ENCODE peak calls at places on chromosome 11, in seven cellular contexts. T is suprapubic skin, K is aorta, S is thoracic aorta, Y is PC-3, E is DND-41, P is tibial nerve. C is an unnamed sample. For H3K4me1 and H3K27me3, the result is how much of the 10 kb centered on the place peaks cover.

GRCh38 chr11:26473216-26474194 is 98.6 kb downstream of the MUC15 start:
- DNase-seq in S (no peak), T (no peak), E (no peak), K (no peak), P (no peak), Y (no peak), C (no peak)

GRCh38 chr11:129346916-129347315 is 28.7 kb upstream of the BARX2 start:
- DNase-seq in K (no peak), Y (peak), P (no peak), S (no peak), T (no peak), E (no peak), C (no peak)

GRCh38 chr11:108768370-108768769 is 103.5 kb downstream of the DDX10 start:
- DNase-seq in E (no peak), S (no peak), T (no peak), K (no peak), Y (no peak), P (no peak), C (no peak)

GRCh38 chr11:69825941-69826340 is 6.7 kb upstream of the FGF3 start:
- DNase-seq in S (no peak), E (no peak), T (no peak), K (peak), P (no peak), Y (no peak), C (no peak)

GRCh38 chr11:110762596-110762995 is 50.4 kb upstream of the ARHGAP20 start:
- DNase-seq in P (no peak), S (no peak), Y (no peak), T (no peak), E (no peak), K (no peak), C (no peak)

GRCh38 chr11:65104628-65105027 is 7.0 kb upstream of the TM7SF2 start:
- DNase-seq in S (no peak), P (no peak), K (no peak), E (no peak), T (no peak), Y (no peak), C (no peak)

GRCh38 chr11:36292311-36292722 is 3.1 kb upstream of the COMMD9 start:
- DNase-seq in P (no peak), T (no peak), K (no peak), Y (peak), S (no peak), E (peak), C (no peak)

GRCh38 chr11:85114786-85115185 is 512.4 kb downstream of the DLG2 start:
- DNase-seq in E (no peak), T (no peak), P (no peak), K (no peak), Y (peak), S (no peak), C (no peak)

GRCh38 chr11:112658521-112658920 is 302.7 kb upstream of the NCAM1 start:
- DNase-seq in E (no peak), T (no peak), P (no peak), S (no peak), K (no peak), Y (no peak), C (no peak)

GRCh38 chr11:97537407-97538150 is 1147.8 kb downstream of the JRKL start:
- DNase-seq in S (no peak), K (peak), Y (no peak), E (no peak), P (no peak), T (no peak), C (no peak)

GRCh38 chr11:43919852-43920597 is 22.4 kb upstream of the C11orf96 start:
- DNase-seq in T (no peak), S (no peak), E (no peak), K (no peak), Y (no peak), P (no peak), C (no peak)

GRCh38 chr11:70466596-70466995 is 68.3 kb downstream of the CTTN start:
- DNase-seq in K (peak), E (no peak), T (no peak), S (no peak), P (no peak), Y (no peak), C (no peak)

GRCh38 chr11:12473366-12473765 is 96.0 kb downstream of the PARVA start:
- DNase-seq in E (no peak), K (no peak), S (no peak), P (no peak), Y (no peak), T (no peak), C (no peak)

GRCh38 chr11:1983601-1983961 is 14.1 kb downstream of the H19 start:
- DNase-seq in Y (peak), P (no peak), S (no peak), K (peak), E (no peak), T (peak), C (no peak)

GRCh38 chr11:43832536-43832935 is 48.1 kb upstream of the ALKBH3 start:
- DNase-seq in S (no peak), K (no peak), P (no peak), Y (no peak), E (no peak), T (no peak), C (no peak)

GRCh38 chr11:89489930-89490329 is 1.2 kb downstream of the NOX4 start:
- DNase-seq in E (no peak), P (no peak), S (no peak), K (no peak), T (no peak), Y (no peak), C (no peak)

GRCh38 chr11:128915148-128915519 is 24.0 kb downstream of the KCNJ5 start:
- DNase-seq in K (peak), P (no peak), S (no peak), T (no peak), E (no peak), Y (no peak), C (no peak)

GRCh38 chr11:47268448-47269001 is 1.4 kb upstream of the MADD start:
- DNase-seq in Y (no peak), K (no peak), P (no peak), E (no peak), T (no peak), S (no peak), C (no peak)

GRCh38 chr11:69650832-69651344 is 9.9 kb downstream of the CCND1 start:
- DNase-seq in Y (no peak), K (peak), T (no peak), E (no peak), P (no peak), S (no peak), C (no peak)

GRCh38 chr11:104694259-104695070 is 203.8 kb downstream of the CASP12 start:
- DNase-seq in K (no peak), Y (no peak), E (no peak), P (no peak), T (no peak), S (no peak), C (no peak)

GRCh38 chr11:69444381-69445130 is 36.9 kb upstream of the LINC01488 start:
- DNase-seq in Y (peak), P (peak), T (no peak), S (peak), E (no peak), K (peak), C (no peak)

GRCh38 chr11:108606495-108607160 is 13.1 kb upstream of the EXPH5 start:
- DNase-seq in S (no peak), Y (peak), T (no peak), E (no peak), K (no peak), P (no peak), C (no peak)

GRCh38 chr11:110798231-110798630 is 86.0 kb upstream of the ARHGAP20 start:
- DNase-seq in K (no peak), P (no peak), T (no peak), S (no peak), Y (no peak), E (no peak), C (no peak)

GRCh38 chr11:57306156-57306876 is 18.4 kb downstream of the TNKS1BP1 start:
- DNase-seq in T (no peak), E (no peak), S (no peak), K (no peak), P (no peak), Y (no peak), C (no peak)

GRCh38 chr11:32864555-32864954 is 28.1 kb upstream of the QSER1 start:
- DNase-seq in Y (no peak), K (no peak), E (no peak), T (no peak), P (no peak), S (no peak), C (no peak)

GRCh38 chr11:101996106-101996505 is 51.1 kb upstream of the CFAP300 start:
- DNase-seq in Y (no peak), K (no peak), T (no peak), S (no peak), P (no peak), E (no peak), C (no peak)

GRCh38 chr11:72896431-72896830 is 82.2 kb downstream of the ATG16L2 start:
- DNase-seq in Y (no peak), S (no peak), E (no peak), T (no peak), K (no peak), P (no peak), C (no peak)

GRCh38 chr11:84420261-84420660 is 1134.1 kb upstream of the CCDC90B start:
- DNase-seq in Y (no peak), E (no peak), T (no peak), P (no peak), S (no peak), K (no peak), C (no peak)

GRCh38 chr11:78420255-78420764 is 2.7 kb upstream of the GAB2 start:
- DNase-seq in Y (peak), S (no peak), K (peak), T (peak), P (peak), E (peak), C (peak)

GRCh38 chr11:13294771-13295579 is 17.4 kb downstream of the BMAL1 start:
- DNase-seq in S (no peak), P (no peak), T (no peak), K (no peak), Y (no peak), E (no peak), C (no peak)

GRCh38 chr11:67420147-67420645 is 4.7 kb downstream of the CARNS1 start:
- DNase-seq in S (no peak), P (no peak), E (no peak), T (no peak), K (no peak), Y (no peak), C (no peak)

GRCh38 chr11:577611-577894 is 1.3 kb downstream of the PHRF1 start:
- DNase-seq in S (no peak), T (no peak), P (no peak), K (no peak), E (no peak), Y (no peak), C (no peak)

GRCh38 chr11:76670475-76671235 is at the start of gene LRRC32:
- DNase-seq in K (peak), Y (no peak), P (no peak), E (no peak), S (no peak), T (peak), C (no peak)

GRCh38 chr11:96357794-96358193 is 14.8 kb upstream of the MAML2 start:
- DNase-seq in S (no peak), T (no peak), K (no peak), E (no peak), Y (no peak), P (no peak), C (peak)

GRCh38 chr11:111305871-111306270 is 7.5 kb downstream of the POU2AF3 start:
- DNase-seq in Y (no peak), S (no peak), E (no peak), P (no peak), K (no peak), T (no peak), C (no peak)

GRCh38 chr11:125086633-125087296 is 23.7 kb downstream of the SLC37A2 start:
- DNase-seq in Y (no peak), E (no peak), S (no peak), T (no peak), P (no peak), K (no peak), C (no peak)

GRCh38 chr11:69320326-69320725 is 26.4 kb downstream of the MYEOV start:
- DNase-seq in S (no peak), T (peak), Y (peak), P (no peak), E (no peak), K (no peak), C (no peak)

GRCh38 chr11:2892215-2893020 is 6.8 kb upstream of the CDKN1C start:
- DNase-seq in K (no peak), S (no peak), Y (peak), E (peak), T (no peak), P (no peak), C (peak)

GRCh38 chr11:66467034-66467659 is 442 bp downstream of the PELI3 start:
- DNase-seq in E (no peak), T (no peak), S (no peak), Y (peak), K (peak), P (no peak), C (no peak)

GRCh38 chr11:86811637-86812321 is 11.4 kb downstream of the PRSS23 start:
- DNase-seq in K (no peak), T (no peak), E (no peak), Y (peak), S (no peak), P (no peak), C (no peak)

GRCh38 chr11:86809561-86809960 is 9.2 kb downstream of the PRSS23 start:
- DNase-seq in K (no peak), Y (no peak), T (no peak), S (no peak), E (no peak), P (no peak), C (no peak)

GRCh38 chr11:86814775-86815174 is 14.4 kb downstream of the PRSS23 start:
- DNase-seq in K (no peak), E (no peak), S (no peak), Y (peak), T (no peak), P (no peak), C (no peak)

GRCh38 chr11:86812981-86813380 is 12.6 kb downstream of the PRSS23 start:
- DNase-seq in E (no peak), S (no peak), T (no peak), K (no peak), Y (no peak), P (no peak), C (no peak)

DNA sequence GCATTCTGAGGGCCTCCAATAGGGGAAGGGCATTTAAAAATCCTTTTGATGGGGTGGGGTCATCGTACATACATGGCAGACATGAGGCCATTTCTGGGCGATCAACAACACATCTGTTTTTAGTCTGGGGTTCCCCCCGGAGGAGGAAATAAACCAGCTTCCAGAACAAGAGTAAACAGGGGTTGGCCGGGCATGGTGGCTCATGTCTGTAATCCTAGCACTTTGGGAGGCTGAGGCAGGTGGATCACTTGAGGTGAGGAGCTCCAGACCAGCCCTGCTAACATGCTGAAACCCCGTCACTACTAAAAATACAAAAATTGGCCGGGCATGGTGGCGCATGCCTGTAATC is 12.0 kb downstream of the PRSS23 start:
- DNase-seq in T (no peak), P (no peak), K (no peak), Y (no peak), S (no peak), E (no peak), C (no peak)
- H3K4me1 ChIP-seq in T (under half), P (under half), K (under half), Y (under half), S (under half), E (under half), C (under half)

GRCh38 chr11:45082744-45083543 is 63.5 kb upstream of the PRDM11 start:
- DNase-seq in S (no peak), T (no peak), Y (no peak), E (no peak), P (no peak), K (no peak), C (peak)

GRCh38 chr11:45079075-45079444 is 67.4 kb upstream of the PRDM11 start:
- DNase-seq in T (no peak), Y (no peak), E (peak), K (no peak), S (no peak), P (no peak), C (no peak)

GRCh38 chr11:45078236-45079074 is 68.0 kb upstream of the PRDM11 start:
- DNase-seq in E (no peak), T (no peak), K (no peak), P (no peak), Y (no peak), S (no peak), C (no peak)

GRCh38 chr11:45079567-45079942 is 66.9 kb upstream of the PRDM11 start:
- DNase-seq in Y (no peak), E (no peak), K (no peak), P (no peak), S (no peak), T (no peak), C (no peak)

DNA sequence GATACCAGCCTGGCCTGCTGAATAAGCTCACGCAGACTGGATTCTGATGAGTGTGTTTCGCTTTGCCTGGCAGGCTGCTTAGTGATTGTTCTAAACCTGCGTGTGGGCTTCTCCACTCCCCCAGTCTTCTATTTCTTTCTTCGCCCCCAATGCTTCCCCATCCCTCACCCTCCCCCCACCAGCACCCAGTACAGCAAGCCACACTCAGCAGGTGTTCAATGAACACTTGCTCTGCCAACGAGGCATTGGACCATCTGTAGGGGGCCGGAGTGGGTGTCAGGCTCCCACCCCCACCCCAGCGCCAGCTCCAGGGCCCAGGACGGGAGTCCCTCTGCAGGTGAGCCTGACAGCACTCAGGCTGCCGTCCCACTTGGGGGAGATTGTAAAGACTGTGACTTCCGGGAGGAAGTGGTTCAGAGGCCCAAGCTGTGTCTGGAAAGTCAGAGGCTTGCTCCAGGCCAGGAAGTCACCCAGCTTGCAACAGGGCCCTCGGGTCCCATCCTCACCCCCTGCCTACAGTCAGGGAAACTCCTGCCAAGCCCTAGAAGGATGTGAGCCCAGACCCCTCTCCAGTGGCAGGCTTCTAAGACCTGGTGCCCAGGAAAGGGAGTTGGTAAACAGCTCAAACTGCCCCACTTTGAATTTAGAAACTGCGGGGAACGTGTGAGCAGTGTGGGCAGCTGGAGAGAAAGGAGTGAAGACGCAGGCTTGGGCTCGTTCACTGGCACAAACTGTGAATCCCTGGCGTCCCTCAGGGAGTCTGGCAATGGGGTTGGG is 66.3 kb upstream of the PRDM11 start:
- DNase-seq in S (no peak), Y (no peak), T (no peak), K (no peak), E (peak), P (no peak), C (peak)
- H3K4me3 ChIP-seq in S (no peak), Y (no peak), T (no peak), K (no peak), E (peak), P (no peak), C (peak)

GRCh38 chr11:27717801-27718229 is 17.6 kb upstream of the BDNF start:
- DNase-seq in P (no peak), K (no peak), T (no peak), S (no peak), Y (no peak), E (no peak), C (no peak)
- H3K27me3 ChIP-seq in P (half or more), K (under half), T (half or more), S (under half), Y (under half), E (under half), C (under half)

DNA sequence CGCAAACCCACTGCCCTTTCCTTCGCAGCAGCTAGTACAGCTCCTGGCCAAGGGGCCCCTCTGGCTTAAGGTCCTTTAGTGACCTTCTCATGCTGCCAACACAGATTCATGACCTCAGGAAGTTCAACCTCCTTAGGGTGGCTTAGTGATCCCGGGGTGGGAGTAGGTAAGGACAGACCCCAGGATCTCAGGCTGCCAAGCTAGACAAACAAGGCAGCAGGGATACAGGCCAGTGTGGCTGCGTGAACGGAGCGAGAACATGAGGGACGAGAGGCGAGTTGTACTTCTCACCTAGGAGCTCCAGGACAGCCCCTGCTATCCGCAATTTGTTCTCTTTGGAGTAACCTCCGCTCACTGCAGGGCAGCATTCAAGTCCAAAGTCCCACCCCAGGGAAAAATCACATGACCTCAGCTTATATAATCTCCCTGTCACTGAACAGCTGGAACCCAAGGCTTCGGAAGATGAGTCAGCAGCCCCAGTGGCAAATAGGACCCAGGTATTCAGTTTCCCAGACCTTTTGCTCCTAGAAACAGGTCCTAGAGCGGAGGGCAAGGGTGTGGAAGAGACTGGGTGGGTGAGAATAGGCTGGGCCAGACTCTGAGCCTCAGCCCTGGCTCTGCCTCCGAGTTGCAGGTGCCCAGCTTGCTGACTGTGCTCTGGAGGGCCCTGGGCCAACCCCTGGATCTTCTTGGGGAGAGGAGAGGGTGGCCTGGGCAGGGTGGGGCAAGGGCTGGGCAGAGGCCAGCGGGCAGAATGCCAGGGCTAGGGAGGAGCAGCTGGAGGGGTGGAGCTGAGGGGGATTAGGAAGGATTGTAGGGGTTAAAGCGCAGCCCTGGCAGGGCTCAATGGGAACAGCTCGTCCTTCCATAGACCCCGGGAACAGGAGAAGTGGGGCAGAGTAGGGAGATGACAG is 13.1 kb downstream of the USP2 start:
- DNase-seq in E (no peak), T (peak), S (no peak), P (peak), K (peak), Y (peak), C (no peak)
- H3K4me1 ChIP-seq in E (under half), T (half or more), S (under half), P (half or more), K (under half), Y (under half), C (under half)

GRCh38 chr11:61924016-61924360 is 6.6 kb upstream of the RAB3IL1 start:
- DNase-seq in Y (no peak), P (no peak), K (no peak), E (no peak), S (no peak), T (no peak), C (no peak)
- H3K4me3 ChIP-seq in Y (no peak), P (no peak), K (no peak), E (no peak), S (no peak), T (no peak), C (no peak)